ENCODE peak calls at places on chromosome 15, in seven cellular contexts. Q, G, E, L, X, S and A are unnamed samples.
A peak's percentile ranks its signal among the peaks of the same experiment; 100 is the strongest.

GRCh38 chr15:77391372-77391951 is 28.4 kb downstream of the PEAK1 start:
- DNase-seq in S (no peak), L (no peak), G (no peak), Q (no peak), X (no peak), E (no peak), A (no peak)

GRCh38 chr15:58459045-58459444 is 27.3 kb downstream of the LIPC start:
- DNase-seq in G (no peak), S (no peak), X (no peak), Q (peak; percentile 55), E (no peak), L (no peak), A (no peak)

GRCh38 chr15:82851981-82852511 is 42.6 kb downstream of the WHAMM start:
- DNase-seq in E (no peak), Q (no peak), X (no peak), L (no peak), G (peak; percentile 76), S (no peak), A (no peak)

GRCh38 chr15:52782514-52782913 is 7.6 kb downstream of the ONECUT1 start:
- DNase-seq in G (no peak), S (no peak), L (no peak), Q (no peak), X (no peak), E (no peak), A (no peak)

GRCh38 chr15:33200903-33201302 is 6.4 kb upstream of the FMN1 start:
- DNase-seq in E (no peak), Q (no peak), L (no peak), G (no peak), S (peak; percentile 62), X (no peak), A (peak; percentile 81)

GRCh38 chr15:58467121-58467721 is 35.4 kb downstream of the LIPC start:
- DNase-seq in G (no peak), Q (no peak), X (no peak), L (no peak), E (no peak), S (no peak), A (peak; percentile 20)

GRCh38 chr15:92116320-92116719 is 262.8 kb downstream of the SLCO3A1 start:
- DNase-seq in X (no peak), L (no peak), E (peak; percentile 40), Q (no peak), S (no peak), G (no peak), A (no peak)

GRCh38 chr15:34084086-34084485 is 17.6 kb downstream of the EMC7 start:
- DNase-seq in X (no peak), L (no peak), G (peak; percentile 84), S (no peak), Q (no peak), E (no peak), A (no peak)

GRCh38 chr15:60477991-60478632 is 830 bp downstream of the ICE2 start:
- DNase-seq in G (peak; percentile 49), L (no peak), Q (peak; percentile 64), E (no peak), X (no peak), S (peak; percentile 68), A (no peak)

GRCh38 chr15:81000626-81001179 is at the start of gene TLNRD1:
- DNase-seq in Q (peak; percentile 93), S (peak; percentile 95), G (peak; percentile 92), L (peak; percentile 85), X (no peak), E (peak; percentile 90), A (peak; percentile 84)

GRCh38 chr15:81001180-81002003 is 669 bp downstream of the TLNRD1 start:
- DNase-seq in E (peak; percentile 48), Q (peak; percentile 73), L (peak; percentile 31), X (no peak), G (peak; percentile 35), S (peak; percentile 68), A (peak; percentile 85)

GRCh38 chr15:81002004-81002253 is 1.2 kb downstream of the TLNRD1 start:
- DNase-seq in L (no peak), G (no peak), Q (no peak), E (no peak), S (no peak), X (no peak), A (no peak)

GRCh38 chr15:81002254-81003022 is 1.7 kb downstream of the TLNRD1 start:
- DNase-seq in G (no peak), X (no peak), S (peak; percentile 50), E (peak; percentile 63), Q (peak; percentile 43), L (no peak), A (no peak)

DNA sequence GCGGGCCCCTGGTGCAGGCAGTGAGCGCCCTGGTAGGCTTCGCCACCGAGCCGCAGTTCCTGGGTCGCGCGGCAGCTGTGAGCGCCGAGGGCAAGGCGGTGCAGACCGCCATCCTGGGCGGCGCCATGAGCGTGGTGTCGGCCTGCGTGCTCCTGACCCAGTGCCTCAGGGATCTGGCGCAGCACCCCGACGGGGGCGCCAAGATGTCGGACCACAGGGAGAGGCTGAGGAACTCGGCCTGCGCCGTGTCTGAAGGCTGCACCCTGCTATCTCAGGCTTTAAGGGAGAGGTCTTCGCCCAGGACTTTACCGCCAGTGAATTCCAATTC is 2.3 kb downstream of the TLNRD1 start:
- DNase-seq in X (no peak), S (no peak), G (no peak), Q (no peak), L (no peak), E (no peak), A (no peak)
- H3K4me2 ChIP-seq in X (peak overlapping the region; percentile 76), S (peak overlapping the region; percentile 48), G (peak overlapping the region; percentile 52), Q (peak overlapping the region; percentile 11), L (no peak overlapping the region), E (no peak overlapping the region), A (peak overlapping the region; percentile 64)

GRCh38 chr15:94745371-94745770 is 514.0 kb downstream of the MCTP2 start:
- DNase-seq in E (no peak), G (no peak), Q (no peak), X (no peak), S (no peak), L (no peak), A (peak; percentile 7)
- H3K23ac ChIP-seq in E (no peak overlapping the region), G (no peak overlapping the region), Q (no peak overlapping the region), X (no peak overlapping the region), S (no peak overlapping the region), L (no peak overlapping the region), A (no peak overlapping the region)

GRCh38 chr15:67026171-67026967 is 39.0 kb upstream of the SMAD3 start:
- DNase-seq in X (no peak), L (no peak), S (no peak), Q (no peak), G (no peak), E (no peak), A (no peak)

GRCh38 chr15:67025719-67026118 is 39.7 kb upstream of the SMAD3 start:
- DNase-seq in X (no peak), E (peak; percentile 12), S (no peak), L (no peak), Q (peak; percentile 77), G (peak; percentile 51), A (peak; percentile 62)

GRCh38 chr15:67023517-67024321 is 41.7 kb upstream of the SMAD3 start:
- DNase-seq in G (no peak), L (no peak), Q (no peak), E (no peak), X (no peak), S (no peak), A (peak; percentile 89)

GRCh38 chr15:67024322-67024997 is 40.9 kb upstream of the SMAD3 start:
- DNase-seq in X (no peak), E (no peak), Q (peak; percentile 98), G (peak; percentile 97), S (peak; percentile 59), L (no peak), A (peak; percentile 87)

DNA sequence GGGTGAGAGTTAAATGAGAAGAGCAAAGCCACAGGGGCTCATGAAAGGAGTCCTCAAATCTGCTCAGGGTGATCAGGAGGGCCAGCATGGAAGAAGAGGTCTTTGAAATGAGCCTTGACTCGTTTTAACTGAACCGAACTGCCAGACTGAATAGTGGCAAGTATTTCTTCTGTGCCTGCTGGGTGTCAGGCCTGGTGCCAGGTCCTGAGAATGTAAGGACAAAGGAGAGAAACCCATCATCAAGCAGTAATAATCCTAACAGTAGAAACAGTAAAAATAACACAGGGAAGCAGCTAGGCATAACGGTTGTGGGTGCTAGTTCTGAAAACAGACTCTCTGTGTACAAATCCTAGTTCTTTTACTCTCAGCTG is 40.4 kb upstream of the SMAD3 start:
- DNase-seq in S (no peak), X (no peak), E (no peak), Q (peak; percentile 40), G (no peak), L (no peak), A (no peak)
- H3K9ac ChIP-seq in S (no peak overlapping the region), X (no peak overlapping the region), E (no peak overlapping the region), Q (peak overlapping the region; percentile 61), G (no peak overlapping the region), L (no peak overlapping the region), A (no peak overlapping the region)

DNA sequence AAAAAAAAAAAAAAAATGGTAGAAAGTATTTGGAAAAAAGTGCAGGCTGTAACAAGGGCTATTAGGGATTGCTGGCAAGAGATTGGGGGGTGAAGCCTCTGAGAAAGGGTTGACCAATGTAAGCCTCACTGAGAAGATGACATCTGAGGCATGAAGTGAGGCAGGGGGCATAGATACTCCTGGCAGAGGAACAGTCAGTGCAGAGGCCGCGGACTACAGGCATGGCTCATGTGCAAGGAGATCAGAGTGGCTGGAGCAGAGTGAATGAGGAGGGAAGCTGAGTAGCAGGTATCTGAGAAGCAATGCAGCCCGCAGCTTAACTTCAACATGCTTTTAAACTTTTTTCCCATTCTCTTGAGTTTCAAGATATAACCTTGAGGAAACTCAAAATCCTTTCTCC is 5.4 kb downstream of the FBXL22 start:
- DNase-seq in Q (no peak), X (no peak), G (no peak), E (no peak), L (no peak), S (no peak), A (peak; percentile 21)
- H3K4me2 ChIP-seq in Q (no peak overlapping the region), X (no peak overlapping the region), G (no peak overlapping the region), E (no peak overlapping the region), L (no peak overlapping the region), S (no peak overlapping the region), A (no peak overlapping the region)

GRCh38 chr15:75211436-75212199 is 9.9 kb downstream of the C15orf39 start:
- DNase-seq in L (no peak), E (no peak), S (no peak), Q (no peak), X (no peak), G (no peak), A (no peak)
- H3K23ac ChIP-seq in L (no peak overlapping the region), E (no peak overlapping the region), S (no peak overlapping the region), Q (no peak overlapping the region), X (no peak overlapping the region), G (no peak overlapping the region), A (no peak overlapping the region)

DNA sequence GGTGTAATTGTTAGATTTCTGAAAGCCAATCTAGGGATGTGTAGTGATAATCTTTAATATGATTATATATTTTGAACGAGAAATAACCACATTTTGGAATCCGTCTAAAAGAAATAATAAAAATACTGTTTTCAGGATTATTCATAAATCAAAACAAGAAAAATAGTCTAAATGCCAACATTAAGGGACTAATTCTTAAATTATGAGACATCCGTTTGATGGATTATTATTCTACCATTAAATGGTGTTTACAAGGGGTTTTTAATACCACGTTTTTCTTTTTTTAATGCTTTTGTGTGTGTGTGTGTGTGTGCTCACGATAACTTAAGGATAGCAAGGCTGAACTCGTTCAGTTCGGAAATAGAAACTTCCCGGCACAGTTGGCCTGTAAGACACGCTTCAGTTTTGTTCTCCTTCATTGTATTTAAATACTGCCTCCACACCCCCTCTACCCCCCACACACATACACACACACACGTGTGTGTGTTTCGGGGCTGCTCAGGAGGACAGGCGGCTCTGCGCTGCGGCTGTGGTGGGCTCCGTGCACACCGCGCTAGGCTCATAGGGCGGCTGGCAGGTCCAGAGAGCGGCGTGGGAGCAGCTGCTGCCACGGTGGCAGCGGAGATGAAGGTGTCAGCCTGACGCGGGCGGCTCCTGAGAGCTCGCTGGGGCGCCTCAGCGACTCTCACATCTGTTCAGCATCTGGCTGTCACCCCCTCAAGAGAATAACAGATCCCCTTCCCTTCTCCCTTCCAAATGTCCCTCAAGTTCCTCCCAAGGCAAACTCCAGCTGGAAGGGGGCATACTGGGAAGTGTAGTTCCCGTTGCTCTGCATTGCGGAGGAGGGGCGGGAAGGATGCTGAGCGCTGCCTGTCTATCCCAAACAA is 23.0 kb upstream of the ANP32A start:
- DNase-seq in S (peak; percentile 69), Q (peak; percentile 21), X (no peak), E (peak; percentile 69), L (peak; percentile 45), G (no peak), A (no peak)
- H3K9ac ChIP-seq in S (peak overlapping the region; percentile 19), Q (peak overlapping the region; percentile 69), X (no peak overlapping the region), E (no peak overlapping the region), L (no peak overlapping the region), G (no peak overlapping the region), A (peak overlapping the region; percentile 55)